ENCODE peak calls at places on chromosomes 12 and 14, in seven cellular contexts. I, B, R, A, W, P and M are unnamed samples.

GRCh38 chr14:76261371-76261811 is 109.7 kb downstream of the GPATCH2L start:
- DNase-seq in I (no peak), B (no peak), R (no peak), A (no peak), W (no peak), P (no peak), M (no peak)

GRCh38 chr12:121711925-121712461 is 559 bp upstream of the TMEM120B start:
- DNase-seq in I (peak), B (peak), R (no peak), A (peak), W (peak), P (peak), M (peak)

GRCh38 chr14:102262894-102263462 is 42.0 kb downstream of the MOK start:
- DNase-seq in I (peak), B (peak), R (no peak), A (peak), W (peak), P (peak), M (peak)

GRCh38 chr14:100895411-100895810 is 8.1 kb downstream of the RTL1 start:
- DNase-seq in I (no peak), B (no peak), R (no peak), A (no peak), W (no peak), P (no peak), M (no peak)

GRCh38 chr14:101922866-101923265 is 41.5 kb upstream of the DYNC1H1 start:
- DNase-seq in I (no peak), B (no peak), R (no peak), A (no peak), W (no peak), P (no peak), M (no peak)

GRCh38 chr12:3977621-3978020 is 104.4 kb upstream of the PARP11 start:
- DNase-seq in I (no peak), B (no peak), R (no peak), A (no peak), W (no peak), P (no peak), M (no peak)

GRCh38 chr12:19125325-19125724 is 4.2 kb upstream of the PLEKHA5 start:
- DNase-seq in I (peak), B (no peak), R (no peak), A (no peak), W (no peak), P (no peak), M (no peak)

GRCh38 chr12:131239384-131240094 is 285.8 kb downstream of the ADGRD1 start:
- DNase-seq in I (no peak), B (no peak), R (no peak), A (no peak), W (no peak), P (no peak), M (no peak)

GRCh38 chr14:104694991-104695659 is 5.7 kb downstream of the INF2 start:
- DNase-seq in I (no peak), B (no peak), R (peak), A (no peak), W (peak), P (no peak), M (no peak)

GRCh38 chr12:123905319-123905925 is 67.2 kb downstream of the CCDC92 start:
- DNase-seq in I (peak), B (peak), R (peak), A (no peak), W (peak), P (peak), M (peak)

GRCh38 chr12:27048822-27049752 is 26.7 kb downstream of the MED21 start:
- DNase-seq in I (peak), B (no peak), R (no peak), A (no peak), W (peak), P (no peak), M (peak)